ENCODE peak calls at places on chromosomes 13 and 19, in eight cellular contexts. One of them, this sample, is unnamed.

GRCh38 chr19:6060600-6061391 is 49.5 kb downstream of the RFX2 start:
- DNase-seq in GM12878: no peak
- DNase-seq in HepG2: no peak
- DNase-seq in K562: peak; percentile 92
- DNase-seq in endothelial cell of umbilical vein: peak; percentile 61
- DNase-seq in H1: no peak
- DNase-seq in HCT116: no peak
- DNase-seq in A549: no peak
- DNase-seq in this sample: peak; percentile 75

GRCh38 chr19:29665215-29665825 is at the start of gene PLEKHF1:
- DNase-seq in A549: peak; percentile 85
- DNase-seq in H1: peak; percentile 96
- DNase-seq in endothelial cell of umbilical vein: peak; percentile 83
- DNase-seq in HepG2: peak; percentile 58
- DNase-seq in GM12878: no peak
- DNase-seq in K562: peak; percentile 97
- DNase-seq in HCT116: peak; percentile 48
- DNase-seq in this sample: peak; percentile 81

GRCh38 chr13:79413521-79413920 is 7.5 kb upstream of the RBM26 start:
- DNase-seq in GM12878: no peak
- DNase-seq in K562: no peak
- DNase-seq in HepG2: no peak
- DNase-seq in H1: no peak
- DNase-seq in HCT116: no peak
- DNase-seq in A549: no peak
- DNase-seq in endothelial cell of umbilical vein: no peak
- DNase-seq in this sample: no peak

GRCh38 chr19:16397791-16398529 is 73.3 kb downstream of the KLF2 start:
- DNase-seq in HCT116: no peak
- DNase-seq in HepG2: no peak
- DNase-seq in GM12878: no peak
- DNase-seq in endothelial cell of umbilical vein: peak; percentile 59
- DNase-seq in K562: no peak
- DNase-seq in A549: no peak
- DNase-seq in H1: no peak
- DNase-seq in this sample: no peak

GRCh38 chr19:18194554-18195238 is 1.7 kb downstream of the MPV17L2 start:
- DNase-seq in GM12878: no peak
- DNase-seq in HepG2: no peak
- DNase-seq in H1: peak; percentile 76
- DNase-seq in endothelial cell of umbilical vein: peak; percentile 11
- DNase-seq in K562: peak; percentile 86
- DNase-seq in HCT116: no peak
- DNase-seq in A549: no peak
- DNase-seq in this sample: no peak

GRCh38 chr19:16142032-16142580 is 1.4 kb upstream of the HSH2D start:
- DNase-seq in A549: no peak
- DNase-seq in HCT116: no peak
- DNase-seq in K562: no peak
- DNase-seq in endothelial cell of umbilical vein: no peak
- DNase-seq in H1: no peak
- DNase-seq in HepG2: no peak
- DNase-seq in GM12878: no peak
- DNase-seq in this sample: peak; percentile 56

GRCh38 chr19:11708457-11708856 is 30.3 kb downstream of the ZNF823 start:
- DNase-seq in HepG2: no peak
- DNase-seq in H1: no peak
- DNase-seq in endothelial cell of umbilical vein: no peak
- DNase-seq in A549: no peak
- DNase-seq in K562: no peak
- DNase-seq in GM12878: no peak
- DNase-seq in HCT116: no peak
- DNase-seq in this sample: peak; percentile 14

GRCh38 chr13:51912091-51912490 is 50.3 kb downstream of the CCDC70 start:
- DNase-seq in A549: no peak
- DNase-seq in GM12878: no peak
- DNase-seq in HCT116: no peak
- DNase-seq in endothelial cell of umbilical vein: no peak
- DNase-seq in HepG2: no peak
- DNase-seq in K562: no peak
- DNase-seq in H1: no peak
- DNase-seq in this sample: no peak

GRCh38 chr13:26061947-26062346 is 10.1 kb upstream of the SHISA2 start:
- DNase-seq in HCT116: no peak
- DNase-seq in H1: no peak
- DNase-seq in GM12878: no peak
- DNase-seq in A549: no peak
- DNase-seq in endothelial cell of umbilical vein: peak; percentile 14
- DNase-seq in K562: no peak
- DNase-seq in HepG2: no peak
- DNase-seq in this sample: peak; percentile 34

GRCh38 chr19:4206818-4207484 is 22.4 kb upstream of the EBI3 start:
- DNase-seq in H1: no peak
- DNase-seq in endothelial cell of umbilical vein: no peak
- DNase-seq in HCT116: peak; percentile 63
- DNase-seq in HepG2: no peak
- DNase-seq in K562: no peak
- DNase-seq in GM12878: no peak
- DNase-seq in A549: peak; percentile 82
- DNase-seq in this sample: peak; percentile 36

GRCh38 chr13:111153279-111153976 is 38.3 kb downstream of the ARHGEF7 start:
- DNase-seq in K562: peak; percentile 86
- DNase-seq in GM12878: no peak
- DNase-seq in HCT116: peak; percentile 75
- DNase-seq in H1: peak; percentile 99
- DNase-seq in HepG2: peak; percentile 88
- DNase-seq in endothelial cell of umbilical vein: peak; percentile 96
- DNase-seq in A549: peak; percentile 90
- DNase-seq in this sample: peak; percentile 96

GRCh38 chr19:23957660-23958281 is 43.1 kb downstream of the ZNF726 start:
- DNase-seq in HepG2: no peak
- DNase-seq in endothelial cell of umbilical vein: no peak
- DNase-seq in A549: peak; percentile 11
- DNase-seq in GM12878: no peak
- DNase-seq in HCT116: peak; percentile 7
- DNase-seq in H1: no peak
- DNase-seq in K562: no peak
- DNase-seq in this sample: no peak

GRCh38 chr13:29901714-29902631 is 51.6 kb upstream of the UBL3 start:
- DNase-seq in A549: peak; percentile 41
- DNase-seq in HCT116: no peak
- DNase-seq in H1: no peak
- DNase-seq in HepG2: no peak
- DNase-seq in endothelial cell of umbilical vein: peak; percentile 56
- DNase-seq in GM12878: no peak
- DNase-seq in K562: no peak
- DNase-seq in this sample: peak; percentile 15

GRCh38 chr13:73079359-73079758 is 20.6 kb downstream of the KLF5 start:
- DNase-seq in GM12878: no peak
- DNase-seq in HepG2: no peak
- DNase-seq in endothelial cell of umbilical vein: no peak
- DNase-seq in H1: no peak
- DNase-seq in A549: no peak
- DNase-seq in K562: no peak
- DNase-seq in HCT116: no peak
- DNase-seq in this sample: no peak

GRCh38 chr19:33404506-33404905 is 31.0 kb downstream of the CEBPG start:
- DNase-seq in H1: no peak
- DNase-seq in HCT116: no peak
- DNase-seq in A549: no peak
- DNase-seq in GM12878: no peak
- DNase-seq in HepG2: no peak
- DNase-seq in K562: no peak
- DNase-seq in endothelial cell of umbilical vein: no peak
- DNase-seq in this sample: no peak

GRCh38 chr19:13164370-13165090 is 14.3 kb downstream of the IER2 start:
- DNase-seq in A549: peak; percentile 91
- DNase-seq in HepG2: peak; percentile 89
- DNase-seq in K562: peak; percentile 23
- DNase-seq in GM12878: no peak
- DNase-seq in H1: peak; percentile 89
- DNase-seq in endothelial cell of umbilical vein: peak; percentile 89
- DNase-seq in HCT116: no peak
- DNase-seq in this sample: peak; percentile 82

GRCh38 chr13:114119196-114119595 is 13.2 kb downstream of the RASA3 start:
- DNase-seq in endothelial cell of umbilical vein: peak; percentile 97
- DNase-seq in HepG2: peak; percentile 30
- DNase-seq in HCT116: no peak
- DNase-seq in A549: peak; percentile 48
- DNase-seq in GM12878: no peak
- DNase-seq in K562: no peak
- DNase-seq in H1: no peak
- DNase-seq in this sample: no peak

GRCh38 chr19:55383279-55383788 is 758 bp downstream of the TMEM238 start:
- DNase-seq in A549: no peak
- DNase-seq in H1: no peak
- DNase-seq in K562: no peak
- DNase-seq in HepG2: no peak
- DNase-seq in endothelial cell of umbilical vein: no peak
- DNase-seq in GM12878: no peak
- DNase-seq in HCT116: no peak
- DNase-seq in this sample: no peak

GRCh38 chr19:15294591-15294990 is 37.7 kb downstream of the BRD4 start:
- DNase-seq in HepG2: no peak
- DNase-seq in A549: no peak
- DNase-seq in K562: no peak
- DNase-seq in GM12878: no peak
- DNase-seq in endothelial cell of umbilical vein: no peak
- DNase-seq in H1: no peak
- DNase-seq in HCT116: no peak
- DNase-seq in this sample: no peak

GRCh38 chr13:99464441-99464949 is 36.8 kb upstream of the TM9SF2 start:
- DNase-seq in GM12878: no peak
- DNase-seq in endothelial cell of umbilical vein: no peak
- DNase-seq in A549: no peak
- DNase-seq in H1: no peak
- DNase-seq in K562: no peak
- DNase-seq in HCT116: no peak
- DNase-seq in HepG2: no peak
- DNase-seq in this sample: no peak

GRCh38 chr19:17035842-17036424 is 9.3 kb upstream of the CPAMD8 start:
- DNase-seq in endothelial cell of umbilical vein: no peak
- DNase-seq in HCT116: no peak
- DNase-seq in K562: peak; percentile 58
- DNase-seq in A549: peak; percentile 19
- DNase-seq in H1: no peak
- DNase-seq in GM12878: no peak
- DNase-seq in HepG2: no peak
- DNase-seq in this sample: peak; percentile 87

GRCh38 chr19:11127905-11128304 is 27.7 kb downstream of the SPC24 start:
- DNase-seq in HepG2: no peak
- DNase-seq in HCT116: no peak
- DNase-seq in endothelial cell of umbilical vein: no peak
- DNase-seq in GM12878: no peak
- DNase-seq in K562: no peak
- DNase-seq in A549: no peak
- DNase-seq in H1: no peak
- DNase-seq in this sample: no peak

GRCh38 chr19:16293133-16294085 is 31.2 kb upstream of the KLF2 start:
- DNase-seq in A549: peak; percentile 94
- DNase-seq in K562: peak; percentile 42
- DNase-seq in HepG2: no peak
- DNase-seq in GM12878: no peak
- DNase-seq in endothelial cell of umbilical vein: peak; percentile 88
- DNase-seq in H1: no peak
- DNase-seq in HCT116: no peak
- DNase-seq in this sample: peak; percentile 93

GRCh38 chr19:7489609-7490044 is 792 bp upstream of the PEX11G start:
- DNase-seq in endothelial cell of umbilical vein: no peak
- DNase-seq in A549: no peak
- DNase-seq in K562: no peak
- DNase-seq in HepG2: no peak
- DNase-seq in GM12878: no peak
- DNase-seq in HCT116: no peak
- DNase-seq in H1: no peak
- DNase-seq in this sample: no peak

GRCh38 chr19:6211632-6212402 is 68.0 kb downstream of the MLLT1 start:
- DNase-seq in K562: no peak
- DNase-seq in endothelial cell of umbilical vein: no peak
- DNase-seq in A549: no peak
- DNase-seq in H1: no peak
- DNase-seq in HepG2: no peak
- DNase-seq in GM12878: no peak
- DNase-seq in HCT116: no peak
- DNase-seq in this sample: no peak

DNA sequence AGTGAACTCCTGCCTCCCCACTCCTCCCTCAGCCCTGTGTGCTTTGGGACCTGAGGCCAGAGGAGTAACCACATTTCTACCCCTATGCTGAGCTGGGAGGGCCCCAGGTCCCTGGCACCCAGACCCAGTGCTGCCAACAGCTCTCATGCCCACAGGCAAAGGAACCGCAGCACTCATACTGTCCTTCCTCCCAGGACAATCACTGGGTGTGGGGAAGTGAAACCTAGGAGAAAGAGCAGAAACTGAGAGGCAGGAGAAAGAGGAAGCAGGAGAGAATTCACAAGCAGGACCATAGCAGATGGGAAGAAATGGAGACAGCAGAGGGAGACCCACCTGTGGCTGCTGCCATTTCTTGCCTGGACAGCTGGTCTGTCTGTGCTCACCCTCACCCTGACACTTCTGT is 18.8 kb downstream of the CCDC97 start:
- DNase-seq in K562: no peak
- DNase-seq in HCT116: no peak
- DNase-seq in A549: no peak
- DNase-seq in H1: no peak
- DNase-seq in GM12878: no peak
- DNase-seq in HepG2: no peak
- DNase-seq in endothelial cell of umbilical vein: peak; percentile 52
- DNase-seq in this sample: peak; percentile 72
- TF ChIP-seq MAX in K562: no peak
- TF ChIP-seq MAX in HCT116: no peak
- TF ChIP-seq MAX in A549: no peak
- TF ChIP-seq MAX in H1: no peak
- TF ChIP-seq MAX in GM12878: no peak
- TF ChIP-seq MAX in HepG2: no peak
- TF ChIP-seq MAX in endothelial cell of umbilical vein: no peak
- TF ChIP-seq MAX in this sample: no peak

GRCh38 chr13:24747248-24748151 is 16.5 kb upstream of the RNF17 start:
- DNase-seq in HepG2: no peak
- DNase-seq in endothelial cell of umbilical vein: peak; percentile 12
- DNase-seq in GM12878: no peak
- DNase-seq in HCT116: no peak
- DNase-seq in K562: no peak
- DNase-seq in A549: peak; percentile 41
- DNase-seq in H1: peak; percentile 70
- DNase-seq in this sample: peak; percentile 40
- H3K4me3 ChIP-seq in HepG2: no peak overlapping the region
- H3K4me3 ChIP-seq in endothelial cell of umbilical vein: peak overlapping the region; percentile 18
- H3K4me3 ChIP-seq in GM12878: peak overlapping the region; percentile 30
- H3K4me3 ChIP-seq in HCT116: no peak overlapping the region
- H3K4me3 ChIP-seq in K562: no peak overlapping the region
- H3K4me3 ChIP-seq in A549: peak overlapping the region; percentile 52
- H3K4me3 ChIP-seq in H1: peak overlapping the region; percentile 58
- H3K4me3 ChIP-seq in this sample: no peak overlapping the region

GRCh38 chr13:38350114-38350617 is 515 bp downstream of the UFM1 start:
- DNase-seq in endothelial cell of umbilical vein: no peak
- DNase-seq in H1: peak; percentile 59
- DNase-seq in A549: peak; percentile 44
- DNase-seq in HepG2: peak; percentile 49
- DNase-seq in HCT116: peak; percentile 35
- DNase-seq in K562: peak; percentile 11
- DNase-seq in GM12878: no peak
- DNase-seq in this sample: peak; percentile 51
- TF ChIP-seq POLR2A in endothelial cell of umbilical vein: no peak
- TF ChIP-seq POLR2A in H1: no peak
- TF ChIP-seq POLR2A in A549: no peak
- TF ChIP-seq POLR2A in HepG2: peak; percentile 60
- TF ChIP-seq POLR2A in HCT116: no peak
- TF ChIP-seq POLR2A in K562: peak; percentile 62
- TF ChIP-seq POLR2A in GM12878: peak; percentile 78
- TF ChIP-seq POLR2A in this sample: no peak

GRCh38 chr19:9936151-9937000 is at the start of gene OLFM2:
- DNase-seq in K562: peak; percentile 93
- DNase-seq in H1: peak; percentile 84
- DNase-seq in GM12878: no peak
- DNase-seq in endothelial cell of umbilical vein: no peak
- DNase-seq in HepG2: no peak
- DNase-seq in HCT116: no peak
- DNase-seq in A549: no peak
- DNase-seq in this sample: no peak
- TF ChIP-seq MAX in K562: no peak
- TF ChIP-seq MAX in H1: peak; percentile 53
- TF ChIP-seq MAX in GM12878: no peak
- TF ChIP-seq MAX in endothelial cell of umbilical vein: no peak
- TF ChIP-seq MAX in HepG2: no peak
- TF ChIP-seq MAX in HCT116: no peak
- TF ChIP-seq MAX in A549: no peak
- TF ChIP-seq MAX in this sample: no peak

This sample was measured in NB4.